ENCODE peak calls at places on chromosomes 16 and 17, in ten cellular contexts. One of them, this sample, is unnamed. For H3K4me1, the result is how much of the 10 kb centered on the place peaks cover.

GRCh38 chr16:50261160-50261706 is 5.1 kb upstream of the ADCY7 start:
- DNase-seq in GM23248: no peak
- DNase-seq in adipocyte: no peak
- DNase-seq in SK-N-SH: no peak
- DNase-seq in neural progenitor cell: no peak
- DNase-seq in IMR-90: no peak
- DNase-seq in endothelial cell of umbilical vein: no peak
- DNase-seq in mesenchymal stem cell: no peak
- DNase-seq in HCT116: no peak
- DNase-seq in keratinocyte: no peak
- DNase-seq in this sample: no peak

GRCh38 chr17:81524063-81524864 is 3.9 kb upstream of the FSCN2 start:
- DNase-seq in GM23248: no peak
- DNase-seq in adipocyte: no peak
- DNase-seq in SK-N-SH: no peak
- DNase-seq in neural progenitor cell: no peak
- DNase-seq in IMR-90: no peak
- DNase-seq in endothelial cell of umbilical vein: no peak
- DNase-seq in mesenchymal stem cell: no peak
- DNase-seq in HCT116: no peak
- DNase-seq in keratinocyte: no peak
- DNase-seq in this sample: no peak

GRCh38 chr16:13503960-13504635 is 415.9 kb upstream of the ERCC4 start:
- DNase-seq in GM23248: no peak
- DNase-seq in adipocyte: no peak
- DNase-seq in SK-N-SH: no peak
- DNase-seq in neural progenitor cell: no peak
- DNase-seq in IMR-90: no peak
- DNase-seq in endothelial cell of umbilical vein: no peak
- DNase-seq in mesenchymal stem cell: no peak
- DNase-seq in HCT116: no peak
- DNase-seq in keratinocyte: no peak
- DNase-seq in this sample: no peak

GRCh38 chr16:15775209-15775608 is 81.6 kb downstream of the MYH11 start:
- DNase-seq in GM23248: peak
- DNase-seq in adipocyte: no peak
- DNase-seq in SK-N-SH: peak
- DNase-seq in neural progenitor cell: no peak
- DNase-seq in IMR-90: peak
- DNase-seq in endothelial cell of umbilical vein: peak
- DNase-seq in mesenchymal stem cell: peak
- DNase-seq in HCT116: peak
- DNase-seq in keratinocyte: no peak
- DNase-seq in this sample: no peak

GRCh38 chr16:48687421-48688038 is 77.5 kb upstream of the N4BP1 start:
- DNase-seq in GM23248: peak
- DNase-seq in adipocyte: peak
- DNase-seq in SK-N-SH: peak
- DNase-seq in neural progenitor cell: peak
- DNase-seq in IMR-90: peak
- DNase-seq in endothelial cell of umbilical vein: peak
- DNase-seq in mesenchymal stem cell: peak
- DNase-seq in HCT116: peak
- DNase-seq in keratinocyte: peak
- DNase-seq in this sample: peak

GRCh38 chr17:72151565-72152391 is 31.0 kb downstream of the SOX9 start:
- DNase-seq in GM23248: peak
- DNase-seq in adipocyte: peak
- DNase-seq in SK-N-SH: peak
- DNase-seq in neural progenitor cell: peak
- DNase-seq in IMR-90: peak
- DNase-seq in endothelial cell of umbilical vein: no peak
- DNase-seq in mesenchymal stem cell: peak
- DNase-seq in HCT116: peak
- DNase-seq in keratinocyte: no peak
- DNase-seq in this sample: peak

GRCh38 chr17:7717756-7718350 is 309 bp downstream of the DNAH2 start:
- DNase-seq in GM23248: peak
- DNase-seq in adipocyte: peak
- DNase-seq in SK-N-SH: no peak
- DNase-seq in neural progenitor cell: no peak
- DNase-seq in IMR-90: no peak
- DNase-seq in endothelial cell of umbilical vein: no peak
- DNase-seq in mesenchymal stem cell: peak
- DNase-seq in HCT116: no peak
- DNase-seq in keratinocyte: no peak
- DNase-seq in this sample: no peak

GRCh38 chr17:75088902-75089417 is 1.2 kb downstream of the SLC16A5 start:
- DNase-seq in GM23248: peak
- DNase-seq in adipocyte: no peak
- DNase-seq in SK-N-SH: no peak
- DNase-seq in neural progenitor cell: no peak
- DNase-seq in IMR-90: no peak
- DNase-seq in endothelial cell of umbilical vein: peak
- DNase-seq in mesenchymal stem cell: peak
- DNase-seq in HCT116: no peak
- DNase-seq in keratinocyte: no peak
- DNase-seq in this sample: peak

GRCh38 chr17:56292010-56292409 is 138.7 kb downstream of the ANKFN1 start:
- DNase-seq in GM23248: peak
- DNase-seq in adipocyte: peak
- DNase-seq in SK-N-SH: no peak
- DNase-seq in neural progenitor cell: no peak
- DNase-seq in IMR-90: peak
- DNase-seq in endothelial cell of umbilical vein: peak
- DNase-seq in mesenchymal stem cell: no peak
- DNase-seq in HCT116: no peak
- DNase-seq in keratinocyte: peak
- DNase-seq in this sample: no peak

GRCh38 chr17:18225562-18226283 is at the start of gene LLGL1:
- DNase-seq in GM23248: no peak
- DNase-seq in adipocyte: peak
- DNase-seq in SK-N-SH: peak
- DNase-seq in neural progenitor cell: no peak
- DNase-seq in IMR-90: no peak
- DNase-seq in endothelial cell of umbilical vein: peak
- DNase-seq in mesenchymal stem cell: peak
- DNase-seq in HCT116: no peak
- DNase-seq in keratinocyte: no peak
- DNase-seq in this sample: no peak

GRCh38 chr16:82432261-82432660 is 194.5 kb upstream of the CDH13 start:
- DNase-seq in GM23248: peak
- DNase-seq in adipocyte: no peak
- DNase-seq in SK-N-SH: no peak
- DNase-seq in neural progenitor cell: no peak
- DNase-seq in IMR-90: no peak
- DNase-seq in endothelial cell of umbilical vein: no peak
- DNase-seq in mesenchymal stem cell: no peak
- DNase-seq in HCT116: no peak
- DNase-seq in keratinocyte: no peak
- DNase-seq in this sample: no peak

GRCh38 chr17:29068828-29069227 is 25.9 kb downstream of the PIPOX start:
- DNase-seq in GM23248: peak
- DNase-seq in adipocyte: no peak
- DNase-seq in SK-N-SH: no peak
- DNase-seq in neural progenitor cell: no peak
- DNase-seq in IMR-90: no peak
- DNase-seq in endothelial cell of umbilical vein: no peak
- DNase-seq in mesenchymal stem cell: no peak
- DNase-seq in HCT116: no peak
- DNase-seq in keratinocyte: no peak
- DNase-seq in this sample: no peak

GRCh38 chr17:10875984-10876555 is 38.2 kb upstream of the PIRT start:
- DNase-seq in GM23248: peak
- DNase-seq in adipocyte: peak
- DNase-seq in SK-N-SH: peak
- DNase-seq in neural progenitor cell: peak
- DNase-seq in IMR-90: peak
- DNase-seq in endothelial cell of umbilical vein: peak
- DNase-seq in mesenchymal stem cell: peak
- DNase-seq in HCT116: peak
- DNase-seq in keratinocyte: no peak
- DNase-seq in this sample: peak

GRCh38 chr17:61878520-61878919 is 15.2 kb upstream of the BRIP1 start:
- DNase-seq in GM23248: no peak
- DNase-seq in adipocyte: no peak
- DNase-seq in SK-N-SH: no peak
- DNase-seq in neural progenitor cell: no peak
- DNase-seq in IMR-90: no peak
- DNase-seq in endothelial cell of umbilical vein: no peak
- DNase-seq in mesenchymal stem cell: no peak
- DNase-seq in HCT116: no peak
- DNase-seq in keratinocyte: no peak
- DNase-seq in this sample: no peak

GRCh38 chr16:87582221-87582965 is 19.9 kb upstream of the JPH3 start:
- DNase-seq in GM23248: peak
- DNase-seq in adipocyte: peak
- DNase-seq in SK-N-SH: peak
- DNase-seq in neural progenitor cell: peak
- DNase-seq in IMR-90: peak
- DNase-seq in endothelial cell of umbilical vein: no peak
- DNase-seq in mesenchymal stem cell: peak
- DNase-seq in HCT116: no peak
- DNase-seq in keratinocyte: no peak
- DNase-seq in this sample: peak

GRCh38 chr16:26987631-26988030 is 79.1 kb upstream of the C16orf82 start:
- DNase-seq in GM23248: peak
- DNase-seq in adipocyte: peak
- DNase-seq in SK-N-SH: no peak
- DNase-seq in neural progenitor cell: no peak
- DNase-seq in IMR-90: peak
- DNase-seq in endothelial cell of umbilical vein: no peak
- DNase-seq in mesenchymal stem cell: peak
- DNase-seq in HCT116: no peak
- DNase-seq in keratinocyte: no peak
- DNase-seq in this sample: no peak

DNA sequence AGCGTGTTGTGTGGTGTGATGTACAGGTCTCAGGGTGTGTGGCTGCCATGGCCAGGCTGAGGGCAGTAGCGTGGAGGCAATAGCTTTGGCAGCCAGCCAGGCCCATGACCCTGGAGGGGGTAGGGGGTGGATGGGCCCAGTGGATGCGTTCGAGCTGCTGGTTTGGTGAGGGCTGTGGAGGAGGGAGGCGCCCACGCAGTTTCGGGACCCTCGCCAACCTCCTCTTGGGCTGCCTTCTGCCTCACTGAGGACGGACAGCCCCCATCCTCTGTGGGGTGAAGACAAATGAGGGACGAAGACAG is 238.6 kb upstream of the GSE1 start:
- DNase-seq in GM23248: no peak
- DNase-seq in adipocyte: no peak
- DNase-seq in SK-N-SH: peak
- DNase-seq in neural progenitor cell: no peak
- DNase-seq in IMR-90: no peak
- DNase-seq in endothelial cell of umbilical vein: no peak
- DNase-seq in mesenchymal stem cell: no peak
- DNase-seq in HCT116: no peak
- DNase-seq in keratinocyte: no peak
- DNase-seq in this sample: no peak
- H3K4me1 ChIP-seq in GM23248: half or more
- H3K4me1 ChIP-seq in adipocyte: half or more
- H3K4me1 ChIP-seq in SK-N-SH: under half
- H3K4me1 ChIP-seq in neural progenitor cell: under half
- H3K4me1 ChIP-seq in IMR-90: under half
- H3K4me1 ChIP-seq in endothelial cell of umbilical vein: under half
- H3K4me1 ChIP-seq in mesenchymal stem cell: half or more
- H3K4me1 ChIP-seq in HCT116: under half
- H3K4me1 ChIP-seq in keratinocyte: under half
- H3K4me1 ChIP-seq in this sample: under half

DNA sequence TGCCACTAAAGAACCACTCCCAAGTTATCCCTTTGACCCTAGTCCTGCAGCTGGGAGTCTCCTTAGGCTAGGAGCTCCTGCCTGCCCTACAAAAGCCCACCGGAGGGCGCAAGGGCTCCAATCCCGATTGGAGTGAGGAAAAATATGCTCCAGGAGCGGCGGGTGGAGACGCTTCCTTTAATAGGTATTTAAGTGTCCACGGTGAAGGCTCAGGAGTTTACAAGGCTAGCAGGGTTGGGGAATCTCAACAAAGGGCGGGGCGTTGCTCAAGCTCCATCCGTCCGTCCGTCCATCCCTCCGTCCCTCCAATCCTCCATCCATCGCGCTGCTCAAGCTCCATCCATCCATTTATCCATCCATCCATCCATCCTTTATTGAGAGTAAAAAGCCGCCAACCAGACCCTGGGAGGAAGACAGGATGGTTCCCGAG is 556 bp upstream of the SPNS1 start:
- DNase-seq in GM23248: peak
- DNase-seq in adipocyte: peak
- DNase-seq in SK-N-SH: peak
- DNase-seq in neural progenitor cell: peak
- DNase-seq in IMR-90: peak
- DNase-seq in endothelial cell of umbilical vein: peak
- DNase-seq in mesenchymal stem cell: peak
- DNase-seq in HCT116: peak
- DNase-seq in keratinocyte: peak
- DNase-seq in this sample: peak
- H3K9ac ChIP-seq in GM23248: peak
- H3K9ac ChIP-seq in adipocyte: peak
- H3K9ac ChIP-seq in SK-N-SH: peak
- H3K9ac ChIP-seq in neural progenitor cell: peak
- H3K9ac ChIP-seq in IMR-90: peak
- H3K9ac ChIP-seq in endothelial cell of umbilical vein: peak
- H3K9ac ChIP-seq in mesenchymal stem cell: peak
- H3K9ac ChIP-seq in HCT116: peak
- H3K9ac ChIP-seq in keratinocyte: peak
- H3K9ac ChIP-seq in this sample: peak

DNA sequence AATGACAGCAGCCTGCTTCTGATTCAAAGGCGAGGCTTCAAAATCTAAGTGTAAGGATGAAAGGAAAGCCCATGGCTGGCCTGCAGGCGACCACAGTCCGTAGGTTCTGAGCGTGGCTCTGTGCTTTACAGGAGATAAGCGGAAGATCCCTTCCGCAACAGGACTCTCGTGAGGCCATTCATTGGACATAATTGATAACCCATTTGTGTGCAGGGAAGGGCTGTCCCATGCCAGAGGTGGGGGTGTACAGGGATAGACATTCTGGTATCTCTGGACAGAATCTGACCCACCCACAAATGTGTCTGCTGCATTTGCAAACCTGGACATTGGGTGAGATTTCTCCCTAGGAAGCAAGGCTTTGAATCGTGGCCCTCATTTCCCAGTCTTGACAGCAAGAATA is 4.0 kb downstream of the CYB561 start:
- DNase-seq in GM23248: no peak
- DNase-seq in adipocyte: no peak
- DNase-seq in SK-N-SH: peak
- DNase-seq in neural progenitor cell: no peak
- DNase-seq in IMR-90: no peak
- DNase-seq in endothelial cell of umbilical vein: no peak
- DNase-seq in mesenchymal stem cell: no peak
- DNase-seq in HCT116: no peak
- DNase-seq in keratinocyte: no peak
- DNase-seq in this sample: no peak
- H3K4me3 ChIP-seq in GM23248: no peak
- H3K4me3 ChIP-seq in adipocyte: no peak
- H3K4me3 ChIP-seq in SK-N-SH: no peak
- H3K4me3 ChIP-seq in neural progenitor cell: no peak
- H3K4me3 ChIP-seq in IMR-90: no peak
- H3K4me3 ChIP-seq in endothelial cell of umbilical vein: no peak
- H3K4me3 ChIP-seq in mesenchymal stem cell: no peak
- H3K4me3 ChIP-seq in HCT116: no peak
- H3K4me3 ChIP-seq in keratinocyte: no peak
- H3K4me3 ChIP-seq in this sample: no peak

GRCh38 chr16:970766-971581 is at the start of gene LMF1:
- DNase-seq in GM23248: peak
- DNase-seq in adipocyte: peak
- DNase-seq in SK-N-SH: peak
- DNase-seq in neural progenitor cell: peak
- DNase-seq in IMR-90: peak
- DNase-seq in endothelial cell of umbilical vein: peak
- DNase-seq in mesenchymal stem cell: peak
- DNase-seq in HCT116: peak
- DNase-seq in keratinocyte: peak
- DNase-seq in this sample: peak
- H3K4me1 ChIP-seq in GM23248: under half
- H3K4me1 ChIP-seq in adipocyte: under half
- H3K4me1 ChIP-seq in SK-N-SH: under half
- H3K4me1 ChIP-seq in neural progenitor cell: under half
- H3K4me1 ChIP-seq in IMR-90: under half
- H3K4me1 ChIP-seq in endothelial cell of umbilical vein: under half
- H3K4me1 ChIP-seq in mesenchymal stem cell: under half
- H3K4me1 ChIP-seq in HCT116: under half
- H3K4me1 ChIP-seq in keratinocyte: under half
- H3K4me1 ChIP-seq in this sample: under half

This sample was measured in colonic mucosa.